ENCODE peak calls at places on chromosomes 1 and 21, in nine cellular contexts. N, O, H, K, C, Z, X, Q and V are unnamed samples.

GRCh38 chr1:42466030-42466429 is 2.9 kb downstream of the CCDC30 start:
- DNase-seq in N (no peak), O (no peak), H (no peak), K (no peak), C (peak), Z (no peak), X (no peak), Q (no peak), V (no peak)

GRCh38 chr21:40658237-40658636 is 188.7 kb downstream of the DSCAM start:
- DNase-seq in N (no peak), O (no peak), H (no peak), K (no peak), C (no peak), Z (no peak), X (no peak), Q (no peak), V (no peak)

GRCh38 chr1:232393010-232393833 is 236.7 kb downstream of the SIPA1L2 start:
- DNase-seq in N (no peak), O (no peak), H (peak), K (no peak), C (no peak), Z (no peak), X (no peak), Q (no peak), V (no peak)

GRCh38 chr1:204314209-204314892 is 45.4 kb downstream of the PLEKHA6 start:
- DNase-seq in N (no peak), O (no peak), H (no peak), K (peak), C (no peak), Z (no peak), X (no peak), Q (no peak), V (no peak)

GRCh38 chr1:207064546-207064945 is 11.5 kb downstream of the PFKFB2 start:
- DNase-seq in N (no peak), O (no peak), H (no peak), K (no peak), C (no peak), Z (no peak), X (no peak), Q (no peak), V (no peak)

GRCh38 chr1:119220980-119221379 is 80.5 kb upstream of the WARS2 start:
- DNase-seq in N (no peak), O (no peak), H (no peak), K (no peak), C (no peak), Z (no peak), X (no peak), Q (no peak), V (no peak)

GRCh38 chr1:243507672-243508302 is 251.9 kb downstream of the SDCCAG8 start:
- DNase-seq in N (no peak), O (no peak), H (no peak), K (no peak), C (no peak), Z (no peak), X (no peak), Q (no peak), V (no peak)

GRCh38 chr1:152679454-152679853 is 4.4 kb downstream of the LCE2C start:
- DNase-seq in N (no peak), O (no peak), H (no peak), K (no peak), C (no peak), Z (no peak), X (no peak), Q (no peak), V (no peak)

GRCh38 chr1:43237131-43237530 is 32.7 kb upstream of the TMEM125 start:
- DNase-seq in N (no peak), O (no peak), H (no peak), K (no peak), C (no peak), Z (no peak), X (no peak), Q (no peak), V (no peak)

GRCh38 chr1:22613951-22614350 is 22.5 kb upstream of the C1QA start:
- DNase-seq in N (no peak), O (no peak), H (no peak), K (no peak), C (no peak), Z (no peak), X (no peak), Q (no peak), V (no peak)

GRCh38 chr1:22142315-22143064 is 407 bp downstream of the WNT4 start:
- DNase-seq in N (peak), O (no peak), H (peak), K (peak), C (no peak), Z (peak), X (no peak), Q (no peak), V (no peak)

GRCh38 chr1:5345556-5345955 is 646.7 kb downstream of the NPHP4 start:
- DNase-seq in N (no peak), O (no peak), H (no peak), K (no peak), C (no peak), Z (no peak), X (no peak), Q (no peak), V (no peak)
- TF ChIP-seq REST in N (no peak), O (no peak), H (no peak), K (no peak), C (no peak), Z (no peak), X (no peak), Q (no peak), V (no peak)

GRCh38 chr21:27713159-27714109 is 746.5 kb upstream of the ADAMTS5 start:
- DNase-seq in N (no peak), O (no peak), H (no peak), K (no peak), C (no peak), Z (no peak), X (no peak), Q (no peak), V (no peak)

GRCh38 chr21:27719226-27719625 is 752.3 kb upstream of the ADAMTS5 start:
- DNase-seq in N (no peak), O (no peak), H (no peak), K (no peak), C (no peak), Z (no peak), X (no peak), Q (no peak), V (no peak)

GRCh38 chr21:27715131-27715530 is 748.2 kb upstream of the ADAMTS5 start:
- DNase-seq in N (no peak), O (no peak), H (no peak), K (no peak), C (no peak), Z (no peak), X (no peak), Q (no peak), V (no peak)
- TF ChIP-seq REST in N (no peak), O (no peak), H (no peak), K (no peak), C (no peak), Z (no peak), X (no peak), Q (no peak), V (no peak)

GRCh38 chr1:228194436-228194835 is 13.4 kb upstream of the OBSCN start:
- DNase-seq in N (no peak), O (no peak), H (no peak), K (no peak), C (no peak), Z (peak), X (no peak), Q (no peak), V (no peak)
- TF ChIP-seq REST in N (no peak), O (no peak), H (no peak), K (no peak), C (no peak), Z (no peak), X (no peak), Q (no peak), V (no peak)

GRCh38 chr1:234148816-234149215 is 224.4 kb upstream of the COA6 start:
- DNase-seq in N (no peak), O (no peak), H (no peak), K (no peak), C (no peak), Z (no peak), X (no peak), Q (no peak), V (no peak)

GRCh38 chr1:234150892-234151291 is 222.4 kb upstream of the COA6 start:
- DNase-seq in N (no peak), O (no peak), H (no peak), K (peak), C (no peak), Z (no peak), X (no peak), Q (no peak), V (no peak)

GRCh38 chr1:234148350-234148749 is 224.9 kb upstream of the COA6 start:
- DNase-seq in N (no peak), O (no peak), H (no peak), K (no peak), C (no peak), Z (no peak), X (no peak), Q (no peak), V (no peak)

GRCh38 chr1:234144866-234145265 is 228.4 kb upstream of the COA6 start:
- DNase-seq in N (no peak), O (no peak), H (no peak), K (no peak), C (no peak), Z (no peak), X (no peak), Q (no peak), V (no peak)

DNA sequence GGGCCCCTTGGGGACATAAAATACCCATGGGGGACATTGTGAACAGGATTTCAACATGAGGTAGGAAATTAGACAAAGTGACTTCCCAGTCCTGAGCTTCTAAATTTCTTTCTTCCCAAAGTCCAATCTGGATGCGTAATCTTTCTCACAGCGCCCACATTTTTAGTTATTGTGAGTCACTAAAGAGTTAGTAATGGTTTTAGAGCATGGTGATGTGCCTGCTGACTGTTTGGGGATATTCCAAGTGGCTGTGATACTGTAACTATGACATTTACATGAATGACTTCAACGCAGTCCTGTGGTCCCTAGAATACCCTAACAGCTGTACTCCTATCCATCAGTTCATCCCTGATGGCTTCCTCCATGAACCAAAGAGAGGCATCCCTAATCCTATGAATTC is 224.0 kb upstream of the COA6 start:
- DNase-seq in N (no peak), O (no peak), H (no peak), K (no peak), C (no peak), Z (no peak), X (no peak), Q (no peak), V (no peak)
- TF ChIP-seq REST in N (no peak), O (no peak), H (no peak), K (no peak), C (no peak), Z (no peak), X (no peak), Q (no peak), V (no peak)

GRCh38 chr1:24920155-24920925 is 9.7 kb downstream of the RUNX3 start:
- DNase-seq in N (no peak), O (no peak), H (no peak), K (no peak), C (no peak), Z (no peak), X (no peak), Q (no peak), V (no peak)
- TF ChIP-seq REST in N (no peak), O (no peak), H (no peak), K (no peak), C (no peak), Z (no peak), X (no peak), Q (no peak), V (no peak)

GRCh38 chr1:8860738-8861516 is 17.6 kb downstream of the ENO1 start:
- DNase-seq in N (no peak), O (no peak), H (no peak), K (no peak), C (no peak), Z (no peak), X (no peak), Q (no peak), V (no peak)
- TF ChIP-seq REST in N (no peak), O (no peak), H (no peak), K (no peak), C (no peak), Z (no peak), X (no peak), Q (no peak), V (no peak)